ENCODE peak calls at places on chromosomes 4 and X, in nine cellular contexts. I is Right ventricle myocardium inferior; L is OCI-M1; M is tibial artery; Z is NCI-H2081; B is immature natural killer cell; O is NB4; P is islet precursor cell; H is stimulated activated CD4-positive, alpha-beta T cell treated with anti-CD3 and anti-CD28 coated beads, Interleukin-1b, Interleukin-23, amount 100 ng/mL, for 1 hour. Q is an unnamed sample.

GRCh38 chr4:11585506-11585905 is 156.8 kb upstream of the HS3ST1 start:
- DNase-seq in I (no peak), L (no peak), M (no peak), Z (no peak), B (no peak), O (no peak), P (no peak), H (no peak), Q (no peak)

GRCh38 chrX:71482228-71482958 is 50.5 kb upstream of the OGT start:
- DNase-seq in I (no peak), L (no peak), M (no peak), Z (no peak), B (no peak), O (no peak), P (no peak), H (no peak), Q (no peak)

GRCh38 chr4:181548873-181549541 is 694.2 kb upstream of the TENM3 start:
- DNase-seq in I (no peak), L (peak), M (no peak), Z (peak), B (no peak), O (peak), P (peak), H (no peak), Q (no peak)

GRCh38 chrX:21993265-21993664 is 38.9 kb upstream of the PHEX start:
- DNase-seq in I (peak), L (peak), M (peak), Z (no peak), B (no peak), O (no peak), P (no peak), H (no peak), Q (no peak)

GRCh38 chr4:15100994-15101695 is 98.9 kb downstream of the CPEB2 start:
- DNase-seq in I (no peak), L (no peak), M (no peak), Z (no peak), B (no peak), O (no peak), P (no peak), H (no peak), Q (no peak)

GRCh38 chr4:2305766-2306501 is 44.0 kb upstream of the MXD4 start:
- DNase-seq in I (no peak), L (no peak), M (no peak), Z (no peak), B (no peak), O (peak), P (no peak), H (no peak), Q (no peak)

GRCh38 chrX:6002056-6002455 is 226.6 kb downstream of the NLGN4X start:
- DNase-seq in I (no peak), L (no peak), M (no peak), Z (no peak), B (no peak), O (no peak), P (no peak), H (no peak), Q (no peak)

GRCh38 chr4:84497220-84497834 is 1.8 kb downstream of the NKX6-1 start:
- DNase-seq in I (peak), L (no peak), M (no peak), Z (no peak), B (no peak), O (no peak), P (no peak), H (no peak), Q (no peak)

GRCh38 chrX:9182041-9182440 is 148.1 kb upstream of the FAM9B start:
- DNase-seq in I (no peak), L (no peak), M (no peak), Z (no peak), B (no peak), O (no peak), P (no peak), H (no peak), Q (no peak)

GRCh38 chrX:95675011-95675410 is 1009.6 kb upstream of the DIAPH2 start:
- DNase-seq in I (no peak), L (no peak), M (no peak), Z (no peak), B (no peak), O (no peak), P (no peak), H (no peak), Q (no peak)

GRCh38 chrX:17597836-17598434 is 139.4 kb upstream of the SCML1 start:
- DNase-seq in I (peak), L (no peak), M (peak), Z (no peak), B (no peak), O (no peak), P (no peak), H (no peak), Q (no peak)

GRCh38 chrX:109261279-109261678 is 220.6 kb downstream of the GUCY2F start:
- DNase-seq in I (no peak), L (no peak), M (no peak), Z (no peak), B (no peak), O (no peak), P (no peak), H (no peak), Q (no peak)

GRCh38 chrX:43827791-43828190 is 54.5 kb downstream of the MAOB start:
- DNase-seq in I (no peak), L (no peak), M (no peak), Z (no peak), B (no peak), O (no peak), P (no peak), H (no peak), Q (no peak)

GRCh38 chrX:152960115-152960514 is 33.8 kb downstream of the PNMA5 start:
- DNase-seq in I (no peak), L (no peak), M (no peak), Z (no peak), B (no peak), O (no peak), P (no peak), H (no peak), Q (no peak)

GRCh38 chr4:41185614-41186609 is 28.4 kb downstream of the APBB2 start:
- DNase-seq in I (no peak), L (no peak), M (no peak), Z (no peak), B (no peak), O (no peak), P (no peak), H (no peak), Q (no peak)

GRCh38 chrX:4451591-4451990 is 738.1 kb upstream of the PRKX start:
- DNase-seq in I (no peak), L (no peak), M (no peak), Z (no peak), B (no peak), O (no peak), P (no peak), H (no peak), Q (no peak)

GRCh38 chr4:147498031-147498700 is 17.3 kb downstream of the EDNRA start:
- DNase-seq in I (no peak), L (no peak), M (no peak), Z (no peak), B (no peak), O (no peak), P (no peak), H (no peak), Q (no peak)

GRCh38 chr4:41172772-41173171 is 41.6 kb downstream of the APBB2 start:
- DNase-seq in I (no peak), L (no peak), M (no peak), Z (no peak), B (no peak), O (no peak), P (no peak), H (no peak), Q (no peak)

GRCh38 chr4:134546279-134546678 is 344.7 kb upstream of the PABPC4L start:
- DNase-seq in I (peak), L (no peak), M (no peak), Z (no peak), B (no peak), O (no peak), P (no peak), H (no peak), Q (no peak)

GRCh38 chrX:105126201-105126600 is 94.3 kb downstream of the TEX13A start:
- DNase-seq in I (no peak), L (no peak), M (no peak), Z (no peak), B (no peak), O (no peak), P (no peak), H (no peak), Q (no peak)

GRCh38 chrX:116276191-116276700 is 105.7 kb downstream of the AGTR2 start:
- DNase-seq in I (no peak), L (no peak), M (no peak), Z (no peak), B (no peak), O (no peak), P (no peak), H (no peak), Q (no peak)